ENCODE peak calls at places on chromosome X, in four cellular contexts. Y, E, N and Z are unnamed samples.

GRCh38 chrX:2589186-2590020 is 88.6 kb upstream of the DHRSX start:
- DNase-seq in E (peak), Y (peak), N (no peak), Z (no peak)

GRCh38 chrX:14936561-14936960 is 63.3 kb downstream of the MOSPD2 start:
- DNase-seq in Y (no peak), N (no peak), E (no peak), Z (no peak)

GRCh38 chrX:82813671-82814078 is 694.4 kb upstream of the POU3F4 start:
- DNase-seq in N (no peak), Y (no peak), E (no peak), Z (no peak)

GRCh38 chrX:108225456-108225730 is 133.8 kb downstream of the ATG4A start:
- DNase-seq in E (no peak), N (no peak), Y (no peak), Z (no peak)

GRCh38 chrX:103782640-103783039 is 6.0 kb downstream of the PLP1 start:
- DNase-seq in E (no peak), Y (no peak), N (no peak), Z (no peak)

GRCh38 chrX:152220612-152221011 is 82.2 kb upstream of the MAGEA10 start:
- DNase-seq in E (no peak), Y (no peak), N (no peak), Z (no peak)

GRCh38 chrX:45187731-45188130 is 12.9 kb downstream of the DIPK2B start:
- DNase-seq in N (no peak), E (no peak), Y (no peak), Z (no peak)

GRCh38 chrX:17154001-17154400 is 207.5 kb downstream of the REPS2 start:
- DNase-seq in Y (no peak), N (no peak), E (no peak), Z (no peak)

GRCh38 chrX:106899276-106899675 is 3.9 kb downstream of the RIPPLY1 start:
- DNase-seq in Y (no peak), N (no peak), E (no peak), Z (no peak)

GRCh38 chrX:84709987-84710386 is 207.7 kb upstream of the HDX start:
- DNase-seq in E (no peak), N (no peak), Y (no peak), Z (no peak)

GRCh38 chrX:119565110-119565663 is at the start of gene STEEP1:
- DNase-seq in Y (peak), N (peak), E (peak), Z (peak)

GRCh38 chrX:38891641-38892413 is 90.6 kb downstream of the MID1IP1 start:
- DNase-seq in N (no peak), Y (no peak), E (no peak), Z (no peak)

GRCh38 chrX:16836371-16836770 is 33.8 kb downstream of the RBBP7 start:
- DNase-seq in E (no peak), N (no peak), Y (peak), Z (no peak)

GRCh38 chrX:144946696-144947095 is 300.6 kb upstream of the SPANXN1 start:
- DNase-seq in N (no peak), Y (no peak), E (no peak), Z (no peak)

GRCh38 chrX:1673337-1673736 is 58.5 kb downstream of the ASMT start:
- DNase-seq in E (peak), N (peak), Y (no peak), Z (no peak)

GRCh38 chrX:9907645-9908387 is 59.3 kb upstream of the CLDN34 start:
- DNase-seq in Y (no peak), N (no peak), E (no peak), Z (no peak)

GRCh38 chrX:12113321-12113720 is 25.0 kb upstream of the FRMPD4 start:
- DNase-seq in Y (no peak), N (no peak), E (no peak), Z (no peak)

GRCh38 chrX:71098302-71098701 is 2.7 kb downstream of the FOXO4 start:
- DNase-seq in Y (no peak), E (peak), N (no peak), Z (no peak)

GRCh38 chrX:41718481-41719245 is 5.3 kb upstream of the GPR82 start:
- DNase-seq in Y (no peak), E (no peak), N (no peak), Z (no peak)

GRCh38 chrX:71282514-71283408 is 674 bp upstream of the NONO start:
- DNase-seq in N (no peak), Y (no peak), E (no peak), Z (no peak)

GRCh38 chrX:135191838-135192237 is 20.6 kb upstream of the CT55 start:
- DNase-seq in N (no peak), Y (no peak), E (no peak), Z (no peak)

DNA sequence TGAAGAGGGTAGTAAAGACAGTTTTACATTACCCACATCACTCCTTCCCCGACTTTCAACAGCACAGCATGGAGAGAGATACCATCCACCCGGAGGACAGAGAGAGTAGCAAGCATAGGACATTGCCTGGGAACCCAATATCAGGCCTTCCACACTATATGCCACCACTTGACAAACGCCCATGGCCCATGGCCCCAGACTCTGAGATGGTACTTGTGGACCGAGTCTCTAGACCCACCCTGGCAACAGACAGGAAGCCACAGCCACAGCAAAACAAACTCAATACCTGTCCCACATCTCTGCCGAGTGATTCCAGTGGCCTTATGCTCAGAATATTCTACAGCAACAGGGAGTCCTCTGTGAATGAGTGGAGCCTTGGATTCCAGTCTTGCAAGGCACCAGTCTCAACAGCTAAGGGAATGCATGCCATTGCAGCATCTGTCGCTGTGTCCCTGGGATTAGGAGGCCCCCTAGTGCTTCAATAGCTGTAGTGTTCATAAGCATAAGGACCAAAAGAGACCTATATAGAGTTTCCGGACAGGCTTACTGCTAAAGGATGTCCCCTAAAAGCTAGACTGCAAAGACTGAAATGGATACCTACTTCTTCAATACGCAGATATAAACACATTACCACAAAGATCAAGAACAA is 14.7 kb upstream of the CT55 start:
- DNase-seq in N (no peak), E (no peak), Y (peak), Z (no peak)
- TF ChIP-seq CTCF in N (no peak), E (peak), Y (peak), Z (peak)

GRCh38 chrX:109886122-109886761 is 116.7 kb upstream of the TMEM164 start:
- DNase-seq in E (no peak), N (no peak), Y (no peak), Z (no peak)

GRCh38 chrX:109890300-109890699 is 112.6 kb upstream of the TMEM164 start:
- DNase-seq in Y (no peak), E (no peak), N (no peak), Z (no peak)

GRCh38 chrX:109890910-109891502 is 111.9 kb upstream of the TMEM164 start:
- DNase-seq in N (no peak), E (peak), Y (peak), Z (peak)

DNA sequence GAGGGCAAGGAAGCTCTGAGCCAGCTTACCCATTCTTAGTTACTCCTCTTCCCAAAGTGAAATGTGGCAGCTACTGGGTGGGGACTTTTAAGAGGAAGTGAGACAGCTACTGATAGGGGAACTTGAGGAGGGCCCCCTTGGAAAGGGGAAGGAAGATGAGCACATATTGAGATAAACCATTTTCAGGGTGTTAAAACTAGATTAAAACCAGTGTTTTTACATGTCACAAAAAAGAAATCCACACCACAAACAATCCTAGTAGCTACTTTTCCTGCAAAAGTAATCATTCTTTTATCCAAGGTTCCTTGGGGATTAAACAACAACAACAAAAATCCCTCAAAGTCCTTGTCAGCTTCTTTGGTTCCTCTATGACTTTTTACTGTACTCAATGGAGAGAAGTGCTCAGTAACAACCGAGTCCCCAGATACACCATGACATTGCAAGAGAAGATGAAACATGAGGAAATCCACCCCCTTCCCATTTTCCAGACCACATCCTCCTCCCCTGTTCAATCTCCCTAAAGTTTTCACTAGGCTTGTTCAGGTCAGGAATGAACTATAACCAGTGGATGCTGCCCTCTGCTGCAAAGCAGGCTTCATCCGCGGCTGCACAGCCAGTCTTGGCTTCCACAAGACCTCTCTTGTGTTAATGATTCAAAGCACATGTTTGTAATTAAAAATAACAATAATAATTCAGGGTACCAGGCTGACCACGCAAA is 113.5 kb upstream of the TMEM164 start:
- DNase-seq in N (no peak), E (no peak), Y (no peak), Z (no peak)
- TF ChIP-seq CTCF in N (no peak), E (no peak), Y (no peak), Z (no peak)

GRCh38 chrX:134533352-134533751 is 73.4 kb downstream of the HPRT1 start:
- DNase-seq in N (no peak), Y (no peak), E (no peak), Z (no peak)
- TF ChIP-seq CTCF in N (no peak), Y (no peak), E (no peak), Z (no peak)

DNA sequence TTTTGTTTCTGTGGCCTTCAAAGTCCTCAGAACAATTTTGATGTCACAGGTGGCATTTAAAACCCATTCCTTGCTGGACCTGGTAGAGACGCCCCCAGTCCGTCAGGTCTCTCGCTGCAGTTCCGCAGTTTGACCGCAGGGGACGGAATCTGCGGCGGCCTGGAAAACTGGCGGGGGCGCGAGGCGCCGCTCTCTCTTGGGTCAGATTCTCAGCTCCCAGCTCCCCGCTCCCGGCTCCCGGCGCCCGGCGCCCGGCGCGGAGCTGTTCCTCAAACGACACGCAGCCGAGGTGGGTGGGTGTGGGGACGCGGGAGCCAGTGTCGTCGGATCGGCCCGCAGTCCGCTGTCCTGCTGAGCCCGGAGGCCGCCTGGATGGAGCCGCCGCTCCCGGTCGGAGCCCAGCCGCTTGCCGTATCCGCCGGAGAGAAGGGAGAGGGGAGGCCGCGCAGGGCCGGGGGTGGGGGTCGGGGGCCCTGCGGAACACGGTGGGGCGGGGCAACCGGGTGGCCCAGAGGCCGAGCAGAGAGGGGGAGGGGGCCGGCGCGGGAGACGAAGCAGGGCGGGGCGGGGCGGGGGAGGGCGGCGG is at the start of gene OCRL:
- DNase-seq in E (peak), N (peak), Y (peak), Z (peak)
- TF ChIP-seq CTCF in E (peak), N (peak), Y (peak), Z (peak)

GRCh38 chrX:121832446-121832845 is 785.0 kb downstream of the GLUD2 start:
- DNase-seq in Y (no peak), N (no peak), E (no peak), Z (no peak)
- TF ChIP-seq CTCF in Y (no peak), N (no peak), E (no peak), Z (no peak)

DNA sequence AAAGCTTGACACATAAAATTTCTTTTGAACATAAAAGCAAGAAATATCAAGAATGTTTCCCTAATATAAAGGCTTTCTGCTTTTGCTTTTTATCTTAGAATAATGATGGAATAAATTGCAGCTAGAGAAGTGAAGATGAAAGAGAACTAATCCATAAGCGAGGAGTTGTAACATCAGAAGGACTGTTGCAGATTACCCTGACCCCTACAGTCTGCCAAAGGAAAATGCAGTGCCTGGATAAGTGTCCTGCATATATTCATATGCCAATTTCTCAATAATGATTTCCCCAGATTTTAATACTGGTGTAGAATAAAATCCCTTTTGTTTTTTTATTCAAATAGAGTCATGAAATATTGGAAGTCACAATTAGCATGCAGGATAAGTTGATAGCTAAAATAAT is 115.9 kb downstream of the MAGEC2 start:
- DNase-seq in Y (no peak), N (no peak), E (no peak), Z (no peak)
- TF ChIP-seq CTCF in Y (no peak), N (no peak), E (peak), Z (peak)